ENCODE peak calls at places on chromosome X, in ten cellular contexts. V is aorta; S is HT-29; P is Peyer's patch; L is activated CD4-positive, alpha-beta T cell treated with anti-CD3 and anti-CD28 coated beads for 24 hours; U is MV-4-11; E is stimulated activated CD4-positive, alpha-beta T cell treated with anti-CD3 and anti-CD28 coated beads, Interleukin-4, amount 100 ng/mL, for 24 hours; T is SJSA1; Y is hypothalamus; J is ACHN. O is an unnamed sample.

GRCh38 chrX:156005144-156005543 is 7.6 kb downstream of the IL9R start:
- DNase-seq in V (no peak), J (no peak), T (no peak), S (no peak), U (no peak), L (no peak), P (no peak), E (no peak), Y (no peak), O (no peak)

GRCh38 chrX:13101439-13102139 is 57.2 kb upstream of the FAM9C start:
- DNase-seq in L (no peak), V (no peak), E (peak), P (peak), Y (no peak), J (peak), T (peak), S (peak), U (peak), O (no peak)

GRCh38 chrX:51779306-51779705 is 36.1 kb downstream of the GSPT2 start:
- DNase-seq in L (no peak), P (no peak), Y (no peak), V (no peak), E (no peak), S (no peak), J (no peak), T (no peak), U (no peak), O (no peak)

GRCh38 chrX:64198046-64198445 is 7.5 kb downstream of the AMER1 start:
- DNase-seq in U (no peak), J (no peak), Y (no peak), T (no peak), V (no peak), E (no peak), S (no peak), P (no peak), L (no peak), O (no peak)

GRCh38 chrX:10327651-10328050 is 170.9 kb downstream of the CLCN4 start:
- DNase-seq in V (no peak), P (no peak), J (peak), L (no peak), T (peak), E (no peak), Y (no peak), U (no peak), S (no peak), O (no peak)

GRCh38 chrX:154019061-154019621 is 561 bp downstream of the IRAK1 start:
- DNase-seq in P (no peak), V (no peak), J (no peak), U (no peak), T (no peak), E (peak), S (peak), Y (no peak), L (no peak), O (peak)

GRCh38 chrX:8090482-8090881 is 80.6 kb downstream of the VCX2 start:
- DNase-seq in V (no peak), U (no peak), J (no peak), L (no peak), S (no peak), E (no peak), Y (no peak), T (no peak), P (no peak), O (no peak)

GRCh38 chrX:125492439-125492838 is 172.8 kb downstream of the TEX13C start:
- DNase-seq in V (no peak), Y (no peak), J (no peak), E (no peak), L (no peak), P (no peak), T (no peak), U (no peak), S (no peak), O (no peak)

GRCh38 chrX:155966876-155967275 is 30.6 kb upstream of the IL9R start:
- DNase-seq in T (no peak), P (no peak), Y (no peak), J (peak), S (peak), L (no peak), E (peak), V (no peak), U (no peak), O (peak)

GRCh38 chrX:131577433-131577832 is 33.6 kb downstream of the OR13H1 start:
- DNase-seq in P (no peak), T (no peak), S (no peak), Y (no peak), V (no peak), J (no peak), E (no peak), U (no peak), L (no peak), O (no peak)

GRCh38 chrX:153397256-153397960 is 3.7 kb downstream of the PNMA6E start:
- DNase-seq in Y (no peak), P (no peak), U (no peak), T (no peak), V (peak), J (no peak), E (no peak), L (no peak), S (no peak), O (peak)

GRCh38 chrX:97471071-97471470 is 587.4 kb downstream of the RPA4 start:
- DNase-seq in L (no peak), E (no peak), Y (no peak), V (no peak), T (no peak), S (no peak), J (no peak), U (no peak), P (no peak), O (no peak)

GRCh38 chrX:19866626-19867410 is 20.6 kb downstream of the SH3KBP1 start:
- DNase-seq in Y (no peak), V (no peak), T (no peak), L (no peak), J (no peak), U (peak), P (no peak), E (no peak), S (no peak), O (no peak)

GRCh38 chrX:103614999-103615398 is 7.2 kb downstream of the TCEAL3 start:
- DNase-seq in L (no peak), T (no peak), Y (no peak), V (no peak), E (no peak), S (no peak), U (no peak), J (no peak), P (no peak), O (no peak)

GRCh38 chrX:140765043-140765784 is 55.7 kb downstream of the LINC00632 start:
- DNase-seq in L (no peak), S (no peak), T (no peak), J (no peak), E (no peak), V (no peak), P (no peak), U (no peak), Y (no peak), O (no peak)

GRCh38 chrX:95889279-95889678 is 795.4 kb upstream of the DIAPH2 start:
- DNase-seq in E (no peak), S (no peak), T (no peak), P (no peak), Y (no peak), V (no peak), J (no peak), L (no peak), U (no peak), O (no peak)

GRCh38 chrX:12610079-12610478 is 181.1 kb upstream of the PRPS2 start:
- DNase-seq in P (no peak), T (no peak), V (no peak), J (peak), Y (no peak), L (no peak), U (peak), S (no peak), E (no peak), O (no peak)

GRCh38 chrX:100674705-100675104 is 30.7 kb downstream of the SRPX2 start:
- DNase-seq in E (no peak), V (no peak), P (no peak), U (peak), T (no peak), J (no peak), L (no peak), S (no peak), Y (no peak), O (peak)

GRCh38 chrX:47226531-47227333 is 6.1 kb upstream of the USP11 start:
- DNase-seq in L (no peak), J (no peak), S (no peak), T (no peak), Y (no peak), U (no peak), E (no peak), P (no peak), V (peak), O (no peak)

GRCh38 chrX:2769615-2770014 is 17.8 kb downstream of the XG start:
- DNase-seq in V (no peak), S (no peak), J (no peak), L (no peak), U (no peak), E (no peak), T (no peak), P (no peak), Y (no peak), O (no peak)

GRCh38 chrX:136130931-136131843 is 16.1 kb upstream of the FHL1 start:
- DNase-seq in U (peak), T (peak), Y (no peak), E (peak), J (no peak), S (peak), L (no peak), P (no peak), V (no peak), O (no peak)

GRCh38 chrX:39331062-39331704 is 529.9 kb downstream of the MID1IP1 start:
- DNase-seq in S (peak), E (peak), U (peak), P (no peak), L (no peak), T (no peak), J (no peak), Y (no peak), V (no peak), O (no peak)

GRCh38 chrX:115560211-115560977 is 580 bp upstream of the PLS3 start:
- DNase-seq in Y (no peak), P (no peak), L (no peak), E (no peak), V (no peak), T (no peak), U (no peak), S (peak), J (peak), O (no peak)

GRCh38 chrX:12372111-12372510 is 233.8 kb downstream of the FRMPD4 start:
- DNase-seq in J (no peak), T (no peak), V (no peak), L (no peak), E (no peak), U (no peak), Y (no peak), S (no peak), P (no peak), O (no peak)

GRCh38 chrX:77442728-77443127 is 4.5 kb upstream of the FGF16 start:
- DNase-seq in T (peak), J (peak), E (no peak), P (no peak), U (no peak), L (no peak), Y (no peak), S (peak), V (no peak), O (no peak)

GRCh38 chrX:274904-275475 is 6.2 kb upstream of the PLCXD1 start:
- DNase-seq in T (peak), P (no peak), S (peak), E (no peak), L (no peak), V (no peak), Y (no peak), U (no peak), J (no peak), O (no peak)

GRCh38 chrX:107574054-107574683 is 54.1 kb upstream of the PRPS1 start:
- DNase-seq in U (no peak), P (no peak), E (no peak), J (no peak), S (no peak), L (no peak), V (no peak), Y (no peak), T (no peak), O (no peak)

GRCh38 chrX:151239748-151240147 is 63.4 kb downstream of the GPR50 start:
- DNase-seq in J (no peak), Y (no peak), L (no peak), U (no peak), P (no peak), T (no peak), S (no peak), E (no peak), V (no peak), O (no peak)

GRCh38 chrX:66544181-66544580 is 94.7 kb downstream of the EDA2R start:
- DNase-seq in L (no peak), S (no peak), V (no peak), E (no peak), Y (no peak), T (no peak), P (no peak), U (no peak), J (no peak), O (no peak)

GRCh38 chrX:7028246-7028645 is 119.3 kb upstream of the STS start:
- DNase-seq in U (no peak), P (no peak), Y (no peak), E (no peak), L (no peak), S (no peak), V (no peak), J (no peak), T (no peak), O (no peak)

GRCh38 chrX:24241822-24242648 is 71.8 kb downstream of the SUPT20HL2 start:
- DNase-seq in L (no peak), T (no peak), U (peak), V (no peak), S (peak), E (peak), Y (no peak), P (no peak), J (peak), O (peak)

GRCh38 chrX:10254746-10255145 is 98.0 kb downstream of the CLCN4 start:
- DNase-seq in Y (no peak), E (no peak), V (no peak), L (no peak), S (peak), T (no peak), U (no peak), P (no peak), J (peak), O (peak)

GRCh38 chrX:19554786-19555185 is 39.5 kb upstream of the MAP3K15 start:
- DNase-seq in J (no peak), S (no peak), U (peak), Y (no peak), L (no peak), T (no peak), P (no peak), E (peak), V (no peak), O (no peak)

GRCh38 chrX:40005290-40006011 is 92.3 kb downstream of the BCOR start:
- DNase-seq in E (no peak), S (no peak), U (no peak), V (no peak), L (no peak), J (no peak), T (no peak), P (no peak), Y (no peak), O (no peak)

GRCh38 chrX:40095588-40096394 is 2.0 kb downstream of the BCOR start:
- DNase-seq in Y (peak), E (peak), U (peak), P (peak), J (no peak), V (peak), T (no peak), S (peak), L (no peak), O (peak)

GRCh38 chrX:110026099-110026844 is 23.4 kb downstream of the TMEM164 start:
- DNase-seq in J (no peak), U (no peak), S (peak), E (no peak), V (no peak), T (no peak), Y (no peak), L (no peak), P (no peak), O (no peak)

GRCh38 chrX:51737062-51737461 is 6.2 kb upstream of the GSPT2 start:
- DNase-seq in T (no peak), P (no peak), Y (no peak), S (no peak), J (no peak), E (no peak), L (no peak), V (no peak), U (peak), O (no peak)

GRCh38 chrX:151984328-151984727 is 9.9 kb upstream of the GABRE start:
- DNase-seq in U (peak), L (no peak), S (peak), P (no peak), J (no peak), E (no peak), T (peak), Y (no peak), V (no peak), O (no peak)